ENCODE peak calls at places on chromosome 12, in nine cellular contexts. N is tibial artery, M is sigmoid colon, D is fibroblast of lung, S is tibial nerve, H is PC-9, G is mesenchymal stem cell, Z is upper lobe of left lung, Y is mammary epithelial cell. W is an unnamed sample.
A peak's percentile ranks its signal among the peaks of the same experiment; 100 is the strongest.

GRCh38 chr12:32494676-32495075 is 95.3 kb downstream of the FGD4 start:
- DNase-seq in N (no peak), M (no peak), D (no peak), S (no peak), H (no peak), G (no peak), Z (no peak), Y (peak; percentile 21), W (no peak)

GRCh38 chr12:11765817-11766794 is 116.6 kb downstream of the ETV6 start:
- DNase-seq in N (no peak), M (no peak), D (peak; percentile 79), S (no peak), H (no peak), G (peak; percentile 65), Z (peak; percentile 32), Y (peak; percentile 29), W (no peak)

GRCh38 chr12:79886917-79887519 is 47.9 kb downstream of the PPP1R12A start:
- DNase-seq in N (no peak), M (no peak), D (peak; percentile 78), S (no peak), H (no peak), G (peak; percentile 67), Z (no peak), Y (peak; percentile 41), W (no peak)

GRCh38 chr12:123063535-123063934 is 83.1 kb downstream of the ARL6IP4 start:
- DNase-seq in N (no peak), M (no peak), D (peak; percentile 32), S (no peak), H (no peak), G (peak; percentile 54), Z (no peak), Y (no peak), W (no peak)

GRCh38 chr12:108235231-108235959 is 103.7 kb downstream of the CMKLR1 start:
- DNase-seq in N (no peak), M (no peak), D (no peak), S (no peak), H (no peak), G (no peak), Z (no peak), Y (no peak), W (no peak)

GRCh38 chr12:131528144-131528543 is 182.7 kb upstream of the SFSWAP start:
- DNase-seq in N (no peak), M (no peak), D (no peak), S (no peak), H (no peak), G (no peak), Z (no peak), Y (no peak), W (no peak)

GRCh38 chr12:2325501-2325900 is 272.7 kb downstream of the CACNA1C start:
- DNase-seq in N (no peak), M (no peak), D (no peak), S (no peak), H (no peak), G (no peak), Z (no peak), Y (no peak), W (no peak)

GRCh38 chr12:15256760-15257159 is 35.5 kb upstream of the RERG start:
- DNase-seq in N (no peak), M (peak; percentile 69), D (peak; percentile 97), S (peak; percentile 71), H (no peak), G (no peak), Z (no peak), Y (no peak), W (no peak)

GRCh38 chr12:25713264-25713663 is 160.2 kb upstream of the LMNTD1 start:
- DNase-seq in N (no peak), M (no peak), D (no peak), S (no peak), H (no peak), G (no peak), Z (no peak), Y (no peak), W (no peak)

GRCh38 chr12:112116232-112117060 is 7.9 kb upstream of the NAA25 start:
- DNase-seq in N (peak; percentile 80), M (peak; percentile 70), D (peak; percentile 48), S (peak; percentile 56), H (peak; percentile 32), G (peak; percentile 81), Z (no peak), Y (no peak), W (peak; percentile 33)

GRCh38 chr12:89250213-89250612 is 102.1 kb downstream of the DUSP6 start:
- DNase-seq in N (no peak), M (no peak), D (no peak), S (no peak), H (no peak), G (peak; percentile 53), Z (no peak), Y (no peak), W (no peak)

GRCh38 chr12:1858456-1858855 is 38.1 kb downstream of the LRTM2 start:
- DNase-seq in N (no peak), M (no peak), D (no peak), S (no peak), H (no peak), G (no peak), Z (no peak), Y (no peak), W (no peak)

GRCh38 chr12:71763682-71764379 is 9.2 kb downstream of the RAB21 start:
- DNase-seq in N (no peak), M (no peak), D (no peak), S (no peak), H (no peak), G (no peak), Z (no peak), Y (peak; percentile 24), W (no peak)

GRCh38 chr12:76636141-76636692 is 76.6 kb upstream of the OSBPL8 start:
- DNase-seq in N (no peak), M (no peak), D (no peak), S (no peak), H (peak; percentile 6), G (no peak), Z (no peak), Y (peak; percentile 79), W (no peak)

GRCh38 chr12:52585951-52586350 is 12.3 kb upstream of the KRT74 start:
- DNase-seq in N (peak; percentile 11), M (peak; percentile 27), D (no peak), S (no peak), H (no peak), G (no peak), Z (no peak), Y (no peak), W (no peak)

GRCh38 chr12:54579696-54580333 is 8.6 kb downstream of the PPP1R1A start:
- DNase-seq in N (peak; percentile 91), M (peak; percentile 92), D (peak; percentile 70), S (peak; percentile 96), H (peak; percentile 75), G (peak; percentile 72), Z (peak; percentile 43), Y (peak; percentile 59), W (peak; percentile 78)

GRCh38 chr12:65857875-65858274 is 33.6 kb downstream of the HMGA2 start:
- DNase-seq in N (no peak), M (no peak), D (no peak), S (no peak), H (no peak), G (no peak), Z (no peak), Y (no peak), W (no peak)

GRCh38 chr12:75208851-75209781 is 523 bp downstream of the KCNC2 start:
- DNase-seq in N (no peak), M (no peak), D (peak; percentile 36), S (no peak), H (peak; percentile 9), G (peak; percentile 38), Z (peak; percentile 77), Y (peak; percentile 26), W (peak; percentile 31)

GRCh38 chr12:127670796-127671195 is 596.2 kb upstream of the TMEM132C start:
- DNase-seq in N (no peak), M (no peak), D (no peak), S (no peak), H (no peak), G (no peak), Z (peak; percentile 25), Y (no peak), W (no peak)

DNA sequence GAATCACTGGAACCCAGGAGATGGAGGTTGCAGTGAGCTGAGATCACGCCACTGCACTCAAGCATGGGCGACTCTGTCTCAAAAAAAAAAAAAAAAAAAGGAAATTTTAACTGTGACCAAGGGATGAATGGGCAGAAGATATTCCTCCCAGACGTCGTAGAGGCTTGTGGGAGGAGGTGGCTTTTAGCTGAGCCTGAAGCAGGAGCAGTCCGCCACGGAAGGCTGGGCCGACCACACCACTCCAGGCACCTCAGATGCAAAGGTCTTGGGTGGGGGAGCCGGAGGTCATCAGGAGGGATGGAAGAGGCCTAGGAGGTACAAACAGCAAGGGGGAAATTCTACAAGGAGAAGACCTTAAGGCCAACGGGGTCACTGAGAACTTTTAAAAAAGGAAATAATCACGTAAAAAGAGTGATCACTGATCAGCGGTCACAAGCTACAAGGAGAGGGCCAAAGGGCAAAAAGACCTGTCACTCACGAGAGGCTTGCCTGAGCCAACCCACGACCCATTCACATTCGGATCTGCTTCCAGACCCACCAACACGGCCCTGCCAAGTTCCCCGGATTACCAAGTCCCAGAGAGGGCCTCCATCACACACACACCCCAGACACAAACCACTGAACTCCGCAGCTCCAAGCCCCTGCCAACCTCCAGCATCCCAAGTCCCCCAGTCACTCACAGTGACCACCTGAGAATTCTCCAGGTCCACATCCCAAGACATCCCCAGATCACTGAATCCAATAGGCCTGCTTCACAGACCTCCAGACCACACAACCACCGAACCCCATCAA is 3.5 kb downstream of the ZNF605 start:
- DNase-seq in N (peak; percentile 59), M (no peak), D (no peak), S (no peak), H (no peak), G (no peak), Z (no peak), Y (no peak), W (no peak)
- H3K9me3 ChIP-seq in N (peaks cover 59% of the 10 kb centered on the region), M (no peaks in the 10 kb centered on the region), D (peaks cover 24% of the 10 kb centered on the region), S (peaks cover 8% of the 10 kb centered on the region), H (peaks cover 32% of the 10 kb centered on the region), G (peaks cover 63% of the 10 kb centered on the region), Z (peaks cover 54% of the 10 kb centered on the region), Y (peaks cover 48% of the 10 kb centered on the region), W (peaks cover 23% of the 10 kb centered on the region)

GRCh38 chr12:115667116-115667515 is 610.4 kb downstream of the MED13L start:
- DNase-seq in N (no peak), M (no peak), D (no peak), S (no peak), H (no peak), G (no peak), Z (no peak), Y (no peak), W (no peak)
- H3K36me3 ChIP-seq in N (no peaks in the 10 kb centered on the region), M (no peaks in the 10 kb centered on the region), D (no peaks in the 10 kb centered on the region), S (no peaks in the 10 kb centered on the region), H (no peaks in the 10 kb centered on the region), G (no peaks in the 10 kb centered on the region), Z (no peaks in the 10 kb centered on the region), Y (no peaks in the 10 kb centered on the region), W (no peaks in the 10 kb centered on the region)

GRCh38 chr12:47908738-47909137 is 3.9 kb upstream of the VDR start:
- DNase-seq in N (no peak), M (no peak), D (no peak), S (no peak), H (no peak), G (no peak), Z (no peak), Y (no peak), W (no peak)
- H3K27me3 ChIP-seq in N (no peaks in the 10 kb centered on the region), M (no peaks in the 10 kb centered on the region), D (peaks cover 27% of the 10 kb centered on the region), S (no peaks in the 10 kb centered on the region), H (no peaks in the 10 kb centered on the region), G (peaks cover 21% of the 10 kb centered on the region), Z (no peaks in the 10 kb centered on the region), Y (no peaks in the 10 kb centered on the region), W (no peaks in the 10 kb centered on the region)

GRCh38 chr12:34389378-34390170 is 367.3 kb downstream of the ALG10 start:
- DNase-seq in N (peak; percentile 48), M (peak; percentile 54), D (no peak), S (no peak), H (no peak), G (no peak), Z (peak; percentile 33), Y (no peak), W (no peak)
- H3K9me3 ChIP-seq in N (peaks cover 83% of the 10 kb centered on the region), M (no peaks in the 10 kb centered on the region), D (no peaks in the 10 kb centered on the region), S (no peaks in the 10 kb centered on the region), H (no peaks in the 10 kb centered on the region), G (no peaks in the 10 kb centered on the region), Z (peaks cover 4% of the 10 kb centered on the region), Y (peaks cover 67% of the 10 kb centered on the region), W (no peaks in the 10 kb centered on the region)

W was measured in MG63.